ENCODE peak calls at places on chromosome 10, in five cellular contexts. Y is RWPE1; G is astrocyte; F is CD4-positive, alpha-beta T cell; O is foreskin fibroblast. M is an unnamed sample.

GRCh38 chr10:11430421-11431275 is 180.8 kb downstream of the USP6NL start:
- DNase-seq in Y (no peak), G (no peak), F (no peak), O (no peak), M (no peak)

GRCh38 chr10:16984242-16984641 is 145.4 kb downstream of the CUBN start:
- DNase-seq in Y (no peak), G (no peak), F (no peak), O (no peak), M (no peak)

GRCh38 chr10:88616250-88616977 is 29.9 kb downstream of the LIPJ start:
- DNase-seq in Y (no peak), G (no peak), F (no peak), O (no peak), M (no peak)

GRCh38 chr10:111856631-111857030 is 326.9 kb downstream of the GPAM start:
- DNase-seq in Y (no peak), G (no peak), F (no peak), O (peak; percentile 30), M (no peak)

GRCh38 chr10:22846294-22846693 is 81.6 kb upstream of the ARMC3 start:
- DNase-seq in Y (no peak), G (no peak), F (no peak), O (no peak), M (no peak)

GRCh38 chr10:125625586-125625985 is 57.4 kb downstream of the TEX36 start:
- DNase-seq in Y (no peak), G (no peak), F (no peak), O (no peak), M (no peak)

GRCh38 chr10:95462740-95463667 is 98.2 kb downstream of the SORBS1 start:
- DNase-seq in Y (no peak), G (no peak), F (no peak), O (no peak), M (no peak)

GRCh38 chr10:124709862-124710261 is 34.3 kb downstream of the FAM53B start:
- DNase-seq in Y (peak; percentile 54), G (no peak), F (no peak), O (no peak), M (no peak)

GRCh38 chr10:33861833-33862232 is 527.4 kb upstream of the NRP1 start:
- DNase-seq in Y (no peak), G (no peak), F (no peak), O (no peak), M (no peak)

GRCh38 chr10:92544296-92544695 is 29.6 kb downstream of the IDE start:
- DNase-seq in Y (no peak), G (peak; percentile 58), F (no peak), O (no peak), M (no peak)

GRCh38 chr10:87635498-87636312 is 24.0 kb upstream of the PAPSS2 start:
- DNase-seq in Y (peak; percentile 64), G (peak; percentile 80), F (no peak), O (peak; percentile 88), M (no peak)

GRCh38 chr10:85612378-85612775 is 754.2 kb downstream of the GRID1 start:
- DNase-seq in Y (no peak), G (no peak), F (peak; percentile 32), O (no peak), M (peak; percentile 51)

GRCh38 chr10:125159486-125159931 is 854 bp downstream of the CTBP2 start:
- DNase-seq in Y (no peak), G (no peak), F (no peak), O (peak; percentile 31), M (peak; percentile 83)

GRCh38 chr10:103757531-103758293 is 97.7 kb downstream of the SH3PXD2A start:
- DNase-seq in Y (peak; percentile 92), G (peak; percentile 76), F (no peak), O (peak; percentile 92), M (no peak)

GRCh38 chr10:114276671-114277070 is 37.6 kb downstream of the VWA2 start:
- DNase-seq in Y (no peak), G (no peak), F (no peak), O (no peak), M (no peak)

GRCh38 chr10:52353960-52354394 is 39.9 kb downstream of the DKK1 start:
- DNase-seq in Y (no peak), G (peak; percentile 14), F (no peak), O (peak; percentile 86), M (no peak)

GRCh38 chr10:116857156-116857555 is 7.9 kb downstream of the ENO4 start:
- DNase-seq in Y (no peak), G (no peak), F (no peak), O (no peak), M (no peak)

GRCh38 chr10:103700436-103700715 is 155.0 kb downstream of the SH3PXD2A start:
- DNase-seq in Y (no peak), G (no peak), F (no peak), O (no peak), M (no peak)

GRCh38 chr10:60536529-60537114 is 146.9 kb upstream of the ANK3 start:
- DNase-seq in Y (peak; percentile 9), G (peak; percentile 89), F (no peak), O (peak; percentile 64), M (no peak)

GRCh38 chr10:101120884-101121660 is 10.0 kb upstream of the TLX1 start:
- DNase-seq in Y (no peak), G (no peak), F (no peak), O (peak; percentile 36), M (no peak)

GRCh38 chr10:106440355-106440754 is 724.2 kb downstream of the SORCS1 start:
- DNase-seq in Y (peak; percentile 26), G (peak; percentile 72), F (no peak), O (no peak), M (no peak)

GRCh38 chr10:34985823-34986222 is 104.3 kb downstream of the CUL2 start:
- DNase-seq in Y (no peak), G (no peak), F (no peak), O (no peak), M (no peak)

GRCh38 chr10:114357591-114357990 is 46.7 kb downstream of the AFAP1L2 start:
- DNase-seq in Y (no peak), G (no peak), F (no peak), O (no peak), M (no peak)

GRCh38 chr10:77927343-77928256 is 1.0 kb upstream of the DLG5 start:
- DNase-seq in Y (no peak), G (no peak), F (no peak), O (peak; percentile 51), M (no peak)

GRCh38 chr10:62627985-62628384 is 176.5 kb upstream of the ADO start:
- DNase-seq in Y (no peak), G (peak; percentile 13), F (no peak), O (peak; percentile 16), M (no peak)

GRCh38 chr10:44398747-44399477 is 14.0 kb upstream of the CXCL12 start:
- DNase-seq in Y (no peak), G (no peak), F (no peak), O (no peak), M (peak; percentile 68)

GRCh38 chr10:27607591-27607990 is 103.5 kb downstream of the RAB18 start:
- DNase-seq in Y (no peak), G (no peak), F (no peak), O (no peak), M (no peak)

GRCh38 chr10:44386546-44387052 is 1.7 kb upstream of the CXCL12 start:
- DNase-seq in Y (peak; percentile 46), G (no peak), F (peak; percentile 4), O (peak; percentile 79), M (peak; percentile 91)

GRCh38 chr10:33421789-33422188 is 87.3 kb upstream of the NRP1 start:
- DNase-seq in Y (peak; percentile 35), G (peak; percentile 96), F (no peak), O (peak; percentile 92), M (no peak)

GRCh38 chr10:35467186-35467585 is 130.9 kb downstream of the CCNY start:
- DNase-seq in Y (no peak), G (no peak), F (no peak), O (no peak), M (no peak)

GRCh38 chr10:79065853-79066252 is 2.9 kb upstream of the ZMIZ1 start:
- DNase-seq in Y (no peak), G (no peak), F (no peak), O (no peak), M (no peak)
- TF ChIP-seq CTCF in Y (no peak), G (no peak), F (no peak), O (no peak), M (no peak)

GRCh38 chr10:30828680-30829079 is 199.1 kb upstream of the LYZL2 start:
- DNase-seq in Y (no peak), G (peak; percentile 61), F (no peak), O (no peak), M (no peak)
- TF ChIP-seq CTCF in Y (no peak), G (no peak), F (no peak), O (no peak), M (no peak)

GRCh38 chr10:121751191-121751760 is 153.0 kb upstream of the FGFR2 start:
- DNase-seq in Y (no peak), G (no peak), F (no peak), O (no peak), M (no peak)

GRCh38 chr10:121754667-121755066 is 156.4 kb upstream of the FGFR2 start:
- DNase-seq in Y (no peak), G (no peak), F (no peak), O (no peak), M (no peak)

DNA sequence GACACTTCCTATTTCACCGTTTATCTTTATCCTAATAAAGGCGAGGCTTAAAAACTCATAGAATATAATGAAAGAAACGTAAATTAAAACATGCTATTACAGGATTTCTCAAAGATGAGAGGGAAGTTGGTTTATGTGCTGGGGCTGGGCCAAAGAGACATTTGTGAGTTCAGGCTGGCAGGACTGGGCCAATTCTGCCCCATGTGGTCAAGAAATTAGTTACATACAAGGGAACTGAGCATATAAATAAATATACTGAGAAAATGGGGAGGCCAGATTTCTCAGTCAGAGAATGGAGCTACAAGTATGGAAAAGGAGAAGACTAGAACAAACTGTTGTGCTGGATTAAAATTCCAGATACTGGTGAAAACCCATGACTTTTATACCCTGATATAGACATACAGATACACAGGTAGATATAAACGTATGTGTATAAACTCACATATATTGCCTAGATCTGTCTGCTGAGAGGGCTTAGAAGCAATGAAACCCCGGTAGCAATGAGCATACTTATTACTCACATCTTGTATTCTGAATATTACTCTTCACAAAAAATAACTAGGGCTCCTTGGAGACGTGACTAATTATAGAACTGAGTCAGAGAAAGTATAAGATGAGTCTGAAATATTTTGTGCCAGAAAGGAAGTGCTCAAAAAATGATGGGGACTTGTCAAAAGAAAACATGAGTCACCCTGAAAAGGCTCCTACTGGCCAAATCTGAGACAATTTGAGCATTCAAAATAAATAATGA is 155.7 kb upstream of the FGFR2 start:
- DNase-seq in Y (peak; percentile 87), G (peak; percentile 82), F (no peak), O (peak; percentile 80), M (no peak)
- TF ChIP-seq CTCF in Y (peak; percentile 54), G (peak; percentile 35), F (no peak), O (peak; percentile 26), M (peak; percentile 57)

DNA sequence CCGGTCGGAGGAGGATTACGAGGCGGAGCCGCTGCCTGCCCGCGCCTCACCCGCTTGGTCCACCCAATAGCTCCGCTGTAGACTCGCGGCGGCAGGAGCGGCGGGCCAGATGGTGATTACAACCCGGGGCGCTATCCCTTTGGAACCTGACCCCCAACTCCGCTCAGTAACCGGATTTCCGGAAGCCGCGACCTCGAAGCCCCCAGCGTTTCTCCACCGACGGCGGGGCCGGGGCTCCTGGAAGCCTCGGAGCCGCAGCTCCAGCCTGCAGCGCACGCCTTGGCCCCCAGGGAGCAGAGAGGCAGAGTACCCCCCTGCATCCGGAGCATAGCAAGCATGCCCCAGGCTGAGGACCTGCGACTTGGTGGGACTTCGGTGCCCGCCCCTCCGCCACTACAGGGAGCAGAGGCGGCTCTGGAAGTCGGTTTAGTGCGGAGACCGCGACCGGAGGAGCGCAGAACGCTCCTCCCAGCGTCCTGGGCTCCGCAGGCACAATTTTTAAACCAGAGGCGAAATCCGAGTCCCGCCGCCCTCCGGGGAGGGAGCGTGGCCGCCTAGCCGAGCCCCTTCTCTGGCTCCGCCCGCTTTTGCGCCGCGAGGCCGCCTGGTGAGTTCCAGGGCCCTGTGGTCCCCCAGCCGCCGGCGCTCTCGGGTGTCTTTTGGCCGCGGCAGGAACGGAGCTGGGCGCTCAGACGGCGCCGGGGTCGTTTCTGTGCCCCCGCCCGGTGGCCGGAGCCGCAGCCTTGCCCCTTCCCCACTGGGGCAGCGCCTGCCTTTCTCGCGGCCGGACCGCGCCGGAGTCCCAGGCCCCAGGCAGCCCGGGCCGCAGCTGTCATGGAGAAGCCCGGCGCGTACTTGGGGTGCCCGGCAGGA is 28.2 kb upstream of the BMS1 start:
- DNase-seq in Y (peak; percentile 30), G (no peak), F (peak; percentile 15), O (peak; percentile 67), M (no peak)
- TF ChIP-seq CTCF in Y (no peak), G (no peak), F (no peak), O (no peak), M (no peak)

M was measured in osteocyte.